ENCODE peak calls at places on chromosomes 3 and 15, in ten cellular contexts. R is AG09309, O is A549, J is sigmoid colon, Y is lower lobe of right lung, F is small intestine, N is GM23248, K is right atrium auricular region, C is adrenal gland, S is HL-60. P is an unnamed sample.

GRCh38 chr15:56432304-56432703 is 32.6 kb downstream of the MNS1 start:
- DNase-seq in R (no peak), O (no peak), J (no peak), Y (no peak), F (no peak), N (no peak), K (no peak), C (no peak), S (no peak), P (no peak)

GRCh38 chr15:89680282-89680873 is 1.2 kb upstream of the PLIN1 start:
- DNase-seq in R (peak; percentile 37), O (peak; percentile 55), J (peak; percentile 87), Y (no peak), F (peak; percentile 99), N (peak; percentile 85), K (peak; percentile 87), C (peak; percentile 92), S (no peak), P (peak; percentile 95)

GRCh38 chr3:157301027-157301663 is 135.5 kb upstream of the PTX3 start:
- DNase-seq in R (no peak), O (no peak), J (no peak), Y (no peak), F (no peak), N (no peak), K (no peak), C (no peak), S (no peak), P (no peak)

GRCh38 chr3:98980915-98981596 is 79.6 kb upstream of the DCBLD2 start:
- DNase-seq in R (no peak), O (peak; percentile 51), J (no peak), Y (no peak), F (no peak), N (peak; percentile 78), K (no peak), C (no peak), S (no peak), P (peak; percentile 76)

GRCh38 chr15:48400086-48400485 is 68.9 kb downstream of the DUT start:
- DNase-seq in R (no peak), O (no peak), J (no peak), Y (no peak), F (no peak), N (peak; percentile 62), K (no peak), C (no peak), S (no peak), P (peak; percentile 73)

GRCh38 chr3:16346413-16347081 is 81.5 kb downstream of the OXNAD1 start:
- DNase-seq in R (no peak), O (no peak), J (no peak), Y (no peak), F (no peak), N (no peak), K (no peak), C (no peak), S (no peak), P (no peak)

GRCh38 chr3:49411550-49411967 is 217 bp downstream of the RHOA start:
- DNase-seq in R (no peak), O (no peak), J (peak; percentile 81), Y (peak; percentile 84), F (peak; percentile 53), N (no peak), K (no peak), C (peak; percentile 58), S (no peak), P (no peak)

GRCh38 chr3:54538346-54538745 is 389.5 kb downstream of the LRTM1 start:
- DNase-seq in R (no peak), O (peak; percentile 1), J (no peak), Y (no peak), F (no peak), N (no peak), K (no peak), C (no peak), S (no peak), P (no peak)

GRCh38 chr15:101024111-101024695 is 105.0 kb downstream of the LRRK1 start:
- DNase-seq in R (no peak), O (no peak), J (peak; percentile 78), Y (no peak), F (no peak), N (peak; percentile 58), K (peak; percentile 82), C (no peak), S (no peak), P (peak; percentile 71)

GRCh38 chr15:52113708-52114107 is 1.1 kb upstream of the BCL2L10 start:
- DNase-seq in R (no peak), O (peak; percentile 40), J (no peak), Y (no peak), F (no peak), N (no peak), K (peak; percentile 16), C (no peak), S (no peak), P (no peak)

GRCh38 chr15:52112203-52112750 is 298 bp downstream of the BCL2L10 start:
- DNase-seq in R (no peak), O (no peak), J (no peak), Y (peak; percentile 50), F (peak; percentile 59), N (peak; percentile 45), K (peak; percentile 54), C (peak; percentile 44), S (no peak), P (no peak)

GRCh38 chr15:52113246-52113645 is 671 bp upstream of the BCL2L10 start:
- DNase-seq in R (no peak), O (no peak), J (no peak), Y (no peak), F (no peak), N (peak; percentile 30), K (peak; percentile 55), C (no peak), S (no peak), P (peak; percentile 50)

GRCh38 chr15:52109559-52110451 is 2.8 kb downstream of the BCL2L10 start:
- DNase-seq in R (no peak), O (no peak), J (no peak), Y (no peak), F (no peak), N (no peak), K (no peak), C (no peak), S (no peak), P (no peak)

DNA sequence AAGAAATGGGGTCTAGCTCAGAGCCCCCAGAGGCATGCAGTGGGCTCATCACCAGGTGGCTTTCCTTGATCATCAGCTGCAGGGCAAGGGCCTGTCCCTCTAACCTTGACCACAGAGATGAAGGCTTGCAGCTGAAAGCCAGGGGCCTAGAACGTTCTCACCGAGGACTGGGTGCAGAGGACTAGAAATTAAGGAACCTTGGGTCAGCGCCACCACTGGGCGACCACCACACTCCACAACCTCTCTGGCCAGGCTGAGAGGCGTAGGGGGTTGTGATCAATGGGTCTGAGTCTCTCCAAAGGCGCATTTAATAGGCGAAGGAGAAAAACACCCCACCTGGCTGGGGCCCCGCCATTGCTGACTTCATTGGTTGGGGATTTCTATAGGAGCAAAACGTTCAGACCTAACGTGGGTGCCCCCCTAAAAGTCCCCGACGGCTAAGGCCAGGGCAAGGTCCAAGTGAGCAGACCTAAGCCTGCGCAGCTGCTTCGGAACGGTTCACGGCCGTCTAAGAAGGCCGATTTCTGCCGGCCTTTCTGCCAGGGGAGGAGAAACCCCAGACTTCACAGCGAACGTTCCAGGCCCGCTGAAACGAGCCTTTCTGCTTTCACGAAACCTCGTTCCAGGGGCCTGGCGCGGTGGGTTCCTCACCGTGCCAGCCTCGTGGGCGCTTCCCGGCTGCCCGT is 915 bp downstream of the BCL2L10 start:
- DNase-seq in R (no peak), O (no peak), J (no peak), Y (no peak), F (no peak), N (no peak), K (no peak), C (no peak), S (no peak), P (no peak)
- H3K4me3 ChIP-seq in R (no peak overlapping the region), O (no peak overlapping the region), J (peak overlapping the region; percentile 28), Y (peak overlapping the region; percentile 47), F (peak overlapping the region; percentile 52), N (peak overlapping the region; percentile 19), K (peak overlapping the region; percentile 24), C (no peak overlapping the region), S (no peak overlapping the region), P (no peak overlapping the region)

DNA sequence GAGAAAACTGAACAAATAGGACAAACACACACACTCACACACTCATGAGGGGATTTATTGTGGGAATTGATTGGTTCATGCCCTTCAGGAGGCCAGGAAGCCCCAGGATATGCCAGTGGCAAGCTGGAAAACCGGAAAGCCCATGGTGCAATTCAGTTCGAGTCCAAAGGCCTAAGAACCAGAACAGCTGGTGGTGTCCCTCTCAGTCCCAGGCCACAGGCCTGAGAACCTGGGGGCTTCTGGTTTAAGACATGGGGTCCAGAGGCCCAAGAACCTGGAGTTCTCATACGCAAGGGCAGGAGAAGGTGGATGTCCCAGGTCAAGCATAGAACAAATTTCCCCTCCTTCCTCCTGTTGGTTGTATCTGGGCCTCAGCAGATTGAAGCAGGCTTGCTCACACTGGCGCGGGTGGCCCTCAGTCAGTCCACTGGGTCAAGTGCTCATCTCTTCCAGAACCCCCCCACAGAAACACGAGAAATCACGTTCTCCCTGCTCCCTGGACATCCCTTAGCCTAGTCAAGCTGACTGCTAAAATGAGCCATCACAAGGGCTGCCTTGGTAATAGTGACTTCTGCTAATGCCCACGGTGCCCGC is 50.1 kb upstream of the RPL32 start:
- DNase-seq in R (no peak), O (no peak), J (no peak), Y (no peak), F (no peak), N (no peak), K (no peak), C (no peak), S (no peak), P (no peak)
- H3K4me3 ChIP-seq in R (peak overlapping the region; percentile 8), O (no peak overlapping the region), J (peak overlapping the region; percentile 20), Y (peak overlapping the region; percentile 22), F (no peak overlapping the region), N (peak overlapping the region; percentile 56), K (no peak overlapping the region), C (no peak overlapping the region), S (no peak overlapping the region), P (no peak overlapping the region)

GRCh38 chr3:188234172-188234571 is 80.2 kb downstream of the LPP start:
- DNase-seq in R (no peak), O (no peak), J (no peak), Y (no peak), F (no peak), N (peak; percentile 85), K (no peak), C (no peak), S (no peak), P (peak; percentile 86)
- H3K4me3 ChIP-seq in R (no peak overlapping the region), O (no peak overlapping the region), J (no peak overlapping the region), Y (no peak overlapping the region), F (no peak overlapping the region), N (no peak overlapping the region), K (no peak overlapping the region), C (no peak overlapping the region), S (no peak overlapping the region), P (no peak overlapping the region)

DNA sequence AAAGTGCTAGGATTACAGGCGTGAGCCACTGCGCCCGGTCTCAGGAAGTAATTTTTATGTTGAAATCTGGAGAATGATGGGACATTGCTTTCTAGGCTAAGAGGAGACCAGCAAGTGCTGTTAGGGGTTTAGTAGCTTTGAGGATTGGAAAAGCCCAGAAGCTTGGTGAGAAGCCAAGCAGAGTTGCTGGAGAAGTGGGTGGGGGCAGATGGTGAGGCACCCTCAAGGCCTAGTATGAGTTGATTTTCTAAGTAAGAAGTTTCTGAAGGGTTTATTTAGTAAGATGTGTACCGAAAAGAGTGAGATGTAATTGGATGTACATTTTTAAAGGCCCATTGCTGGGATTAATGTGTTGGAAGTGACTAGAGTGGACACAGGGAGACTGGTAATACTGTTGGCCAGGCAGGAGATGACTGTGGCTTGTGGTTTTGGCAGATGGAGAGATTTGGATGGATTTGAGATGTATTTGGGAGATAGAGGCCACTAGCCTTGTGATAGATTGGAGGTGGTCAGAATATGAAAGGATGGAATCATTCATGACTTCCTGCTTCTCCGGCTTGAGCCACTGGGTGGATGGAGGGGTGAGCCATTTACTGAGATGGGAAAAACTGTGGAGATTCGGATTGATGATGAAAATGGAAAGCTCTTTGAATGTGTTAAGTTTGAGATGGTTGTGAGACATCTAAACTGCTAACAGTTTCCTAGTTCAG is 2.3 kb downstream of the LRRC28 start:
- DNase-seq in R (peak; percentile 57), O (no peak), J (no peak), Y (no peak), F (peak; percentile 25), N (peak; percentile 77), K (no peak), C (no peak), S (no peak), P (peak; percentile 88)
- H3K4me3 ChIP-seq in R (no peak overlapping the region), O (no peak overlapping the region), J (no peak overlapping the region), Y (no peak overlapping the region), F (no peak overlapping the region), N (peak overlapping the region; percentile 28), K (no peak overlapping the region), C (no peak overlapping the region), S (no peak overlapping the region), P (no peak overlapping the region)

P was measured in fibroblast of mammary gland.